ENCODE peak calls at places on chromosomes 16 and 17, in seven cellular contexts. One of them, this sample, is unnamed.

GRCh38 chr17:82559779-82560642 is 40.5 kb downstream of the FOXK2 start:
- DNase-seq in mesendoderm: no peak
- DNase-seq in IMR-90: no peak
- DNase-seq in trophoblast cell: no peak
- DNase-seq in H1: no peak
- DNase-seq in H9: no peak
- DNase-seq in neuronal stem cell: no peak
- DNase-seq in this sample: peak; percentile 19

GRCh38 chr17:76538281-76538931 is 897 bp upstream of the CYGB start:
- DNase-seq in mesendoderm: peak; percentile 40
- DNase-seq in IMR-90: no peak
- DNase-seq in trophoblast cell: no peak
- DNase-seq in H1: no peak
- DNase-seq in H9: peak; percentile 68
- DNase-seq in neuronal stem cell: no peak
- DNase-seq in this sample: peak; percentile 65

GRCh38 chr16:12330977-12331376 is 354.4 kb downstream of the SNX29 start:
- DNase-seq in mesendoderm: no peak
- DNase-seq in IMR-90: no peak
- DNase-seq in trophoblast cell: no peak
- DNase-seq in H1: no peak
- DNase-seq in H9: no peak
- DNase-seq in neuronal stem cell: no peak
- DNase-seq in this sample: no peak

GRCh38 chr17:1591474-1592090 is 29.0 kb upstream of the PITPNA start:
- DNase-seq in mesendoderm: no peak
- DNase-seq in IMR-90: no peak
- DNase-seq in trophoblast cell: no peak
- DNase-seq in H1: no peak
- DNase-seq in H9: no peak
- DNase-seq in neuronal stem cell: no peak
- DNase-seq in this sample: no peak

GRCh38 chr16:58500329-58501241 is 642 bp downstream of the NDRG4 start:
- DNase-seq in mesendoderm: peak; percentile 52
- DNase-seq in IMR-90: no peak
- DNase-seq in trophoblast cell: no peak
- DNase-seq in H1: no peak
- DNase-seq in H9: peak; percentile 56
- DNase-seq in neuronal stem cell: no peak
- DNase-seq in this sample: peak; percentile 39

GRCh38 chr17:65388911-65389310 is 172.5 kb downstream of the AXIN2 start:
- DNase-seq in mesendoderm: no peak
- DNase-seq in IMR-90: no peak
- DNase-seq in trophoblast cell: no peak
- DNase-seq in H1: no peak
- DNase-seq in H9: no peak
- DNase-seq in neuronal stem cell: no peak
- DNase-seq in this sample: no peak

GRCh38 chr17:33725675-33726271 is 432.7 kb upstream of the ASIC2 start:
- DNase-seq in mesendoderm: peak; percentile 69
- DNase-seq in IMR-90: peak; percentile 17
- DNase-seq in trophoblast cell: peak; percentile 9
- DNase-seq in H1: peak; percentile 36
- DNase-seq in H9: peak; percentile 84
- DNase-seq in neuronal stem cell: peak; percentile 57
- DNase-seq in this sample: peak; percentile 12

GRCh38 chr17:4364622-4365041 is 1.8 kb downstream of the UBE2G1 start:
- DNase-seq in mesendoderm: no peak
- DNase-seq in IMR-90: no peak
- DNase-seq in trophoblast cell: no peak
- DNase-seq in H1: no peak
- DNase-seq in H9: no peak
- DNase-seq in neuronal stem cell: no peak
- DNase-seq in this sample: no peak

GRCh38 chr17:64386412-64387144 is 4.1 kb downstream of the PECAM1 start:
- DNase-seq in mesendoderm: no peak
- DNase-seq in IMR-90: no peak
- DNase-seq in trophoblast cell: no peak
- DNase-seq in H1: no peak
- DNase-seq in H9: no peak
- DNase-seq in neuronal stem cell: no peak
- DNase-seq in this sample: no peak

GRCh38 chr17:46984341-46984740 is 5.3 kb upstream of the RPRML start:
- DNase-seq in mesendoderm: no peak
- DNase-seq in IMR-90: no peak
- DNase-seq in trophoblast cell: no peak
- DNase-seq in H1: no peak
- DNase-seq in H9: no peak
- DNase-seq in neuronal stem cell: no peak
- DNase-seq in this sample: no peak
- H2BK5ac ChIP-seq in mesendoderm: no peak overlapping the region
- H2BK5ac ChIP-seq in IMR-90: no peak overlapping the region
- H2BK5ac ChIP-seq in trophoblast cell: no peak overlapping the region
- H2BK5ac ChIP-seq in H1: no peak overlapping the region
- H2BK5ac ChIP-seq in H9: no peak overlapping the region
- H2BK5ac ChIP-seq in neuronal stem cell: no peak overlapping the region
- H2BK5ac ChIP-seq in this sample: no peak overlapping the region

GRCh38 chr16:31092330-31092729 is 2.3 kb downstream of the VKORC1 start:
- DNase-seq in mesendoderm: no peak
- DNase-seq in IMR-90: peak; percentile 55
- DNase-seq in trophoblast cell: no peak
- DNase-seq in H1: no peak
- DNase-seq in H9: no peak
- DNase-seq in neuronal stem cell: no peak
- DNase-seq in this sample: no peak

GRCh38 chr16:31087971-31088370 is 772 bp downstream of the PRSS53 start:
- DNase-seq in mesendoderm: no peak
- DNase-seq in IMR-90: no peak
- DNase-seq in trophoblast cell: no peak
- DNase-seq in H1: no peak
- DNase-seq in H9: no peak
- DNase-seq in neuronal stem cell: no peak
- DNase-seq in this sample: no peak

GRCh38 chr16:31089199-31089598 is 456 bp upstream of the PRSS53 start:
- DNase-seq in mesendoderm: no peak
- DNase-seq in IMR-90: no peak
- DNase-seq in trophoblast cell: no peak
- DNase-seq in H1: no peak
- DNase-seq in H9: no peak
- DNase-seq in neuronal stem cell: no peak
- DNase-seq in this sample: no peak

GRCh38 chr16:31088459-31089183 is at the start of gene PRSS53:
- DNase-seq in mesendoderm: no peak
- DNase-seq in IMR-90: no peak
- DNase-seq in trophoblast cell: no peak
- DNase-seq in H1: no peak
- DNase-seq in H9: no peak
- DNase-seq in neuronal stem cell: no peak
- DNase-seq in this sample: no peak

GRCh38 chr16:31090540-31090939 is 1.8 kb upstream of the PRSS53 start:
- DNase-seq in mesendoderm: no peak
- DNase-seq in IMR-90: peak; percentile 65
- DNase-seq in trophoblast cell: no peak
- DNase-seq in H1: no peak
- DNase-seq in H9: no peak
- DNase-seq in neuronal stem cell: no peak
- DNase-seq in this sample: peak; percentile 30
- H3K9ac ChIP-seq in mesendoderm: no peak overlapping the region
- H3K9ac ChIP-seq in IMR-90: no peak overlapping the region
- H3K9ac ChIP-seq in trophoblast cell: no peak overlapping the region
- H3K9ac ChIP-seq in H1: no peak overlapping the region
- H3K9ac ChIP-seq in H9: no peak overlapping the region
- H3K9ac ChIP-seq in neuronal stem cell: no peak overlapping the region
- H3K9ac ChIP-seq in this sample: peak overlapping the region; percentile 67

GRCh38 chr16:66940236-66940635 is 4.9 kb downstream of the CES2 start:
- DNase-seq in mesendoderm: no peak
- DNase-seq in IMR-90: no peak
- DNase-seq in trophoblast cell: no peak
- DNase-seq in H1: no peak
- DNase-seq in H9: no peak
- DNase-seq in neuronal stem cell: no peak
- DNase-seq in this sample: no peak
- H2BK5ac ChIP-seq in mesendoderm: no peak overlapping the region
- H2BK5ac ChIP-seq in IMR-90: no peak overlapping the region
- H2BK5ac ChIP-seq in trophoblast cell: no peak overlapping the region
- H2BK5ac ChIP-seq in H1: no peak overlapping the region
- H2BK5ac ChIP-seq in H9: no peak overlapping the region
- H2BK5ac ChIP-seq in neuronal stem cell: no peak overlapping the region
- H2BK5ac ChIP-seq in this sample: no peak overlapping the region

DNA sequence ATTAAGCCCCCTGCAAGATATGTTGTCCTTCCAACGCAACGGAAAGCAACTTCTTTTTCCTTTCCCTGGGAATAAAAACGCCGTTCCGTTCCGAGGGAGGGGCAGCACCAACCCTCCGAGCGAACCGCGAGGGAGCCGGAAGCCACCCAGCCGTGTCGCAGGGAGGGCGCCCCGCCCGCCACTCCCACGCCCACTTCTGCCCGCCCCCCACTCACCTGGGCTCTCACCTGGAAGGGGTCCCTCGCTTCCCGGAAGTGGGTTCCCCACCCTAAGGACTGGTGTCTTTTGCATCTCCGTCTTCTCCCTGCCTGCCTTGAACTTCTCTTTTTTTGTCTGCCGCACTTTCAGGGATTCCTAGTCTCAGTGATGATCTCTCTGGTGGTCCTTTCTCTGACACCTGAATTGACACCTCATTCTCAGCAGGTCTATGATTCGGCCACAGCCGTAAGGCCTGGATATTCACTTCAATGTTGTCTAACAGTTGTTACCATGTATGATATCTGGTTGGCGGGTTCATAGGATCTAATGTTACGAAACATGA is 25.3 kb upstream of the SLC47A1 start:
- DNase-seq in mesendoderm: peak; percentile 56
- DNase-seq in IMR-90: no peak
- DNase-seq in trophoblast cell: no peak
- DNase-seq in H1: no peak
- DNase-seq in H9: peak; percentile 69
- DNase-seq in neuronal stem cell: no peak
- DNase-seq in this sample: no peak
- H3K9ac ChIP-seq in mesendoderm: peak overlapping the region; percentile 82
- H3K9ac ChIP-seq in IMR-90: peak overlapping the region; percentile 9
- H3K9ac ChIP-seq in trophoblast cell: no peak overlapping the region
- H3K9ac ChIP-seq in H1: no peak overlapping the region
- H3K9ac ChIP-seq in H9: no peak overlapping the region
- H3K9ac ChIP-seq in neuronal stem cell: peak overlapping the region; percentile 35
- H3K9ac ChIP-seq in this sample: peak overlapping the region; percentile 73

GRCh38 chr16:82231021-82231787 is 61.2 kb upstream of the MPHOSPH6 start:
- DNase-seq in mesendoderm: no peak
- DNase-seq in IMR-90: no peak
- DNase-seq in trophoblast cell: no peak
- DNase-seq in H1: no peak
- DNase-seq in H9: no peak
- DNase-seq in neuronal stem cell: no peak
- DNase-seq in this sample: no peak
- H2BK5ac ChIP-seq in mesendoderm: no peak overlapping the region
- H2BK5ac ChIP-seq in IMR-90: no peak overlapping the region
- H2BK5ac ChIP-seq in trophoblast cell: no peak overlapping the region
- H2BK5ac ChIP-seq in H1: no peak overlapping the region
- H2BK5ac ChIP-seq in H9: no peak overlapping the region
- H2BK5ac ChIP-seq in neuronal stem cell: no peak overlapping the region
- H2BK5ac ChIP-seq in this sample: no peak overlapping the region

GRCh38 chr17:45372325-45372869 is 55.6 kb upstream of the MAP3K14 start:
- DNase-seq in mesendoderm: peak; percentile 34
- DNase-seq in IMR-90: peak; percentile 20
- DNase-seq in trophoblast cell: peak; percentile 49
- DNase-seq in H1: no peak
- DNase-seq in H9: peak; percentile 40
- DNase-seq in neuronal stem cell: no peak
- DNase-seq in this sample: peak; percentile 36
- H3K9ac ChIP-seq in mesendoderm: peak overlapping the region; percentile 10
- H3K9ac ChIP-seq in IMR-90: peak overlapping the region; percentile 85
- H3K9ac ChIP-seq in trophoblast cell: no peak overlapping the region
- H3K9ac ChIP-seq in H1: no peak overlapping the region
- H3K9ac ChIP-seq in H9: no peak overlapping the region
- H3K9ac ChIP-seq in neuronal stem cell: no peak overlapping the region
- H3K9ac ChIP-seq in this sample: peak overlapping the region; percentile 86

GRCh38 chr17:10029129-10029528 is 124.1 kb upstream of the RCVRN start:
- DNase-seq in mesendoderm: no peak
- DNase-seq in IMR-90: no peak
- DNase-seq in trophoblast cell: no peak
- DNase-seq in H1: no peak
- DNase-seq in H9: no peak
- DNase-seq in neuronal stem cell: no peak
- DNase-seq in this sample: no peak

GRCh38 chr17:10032142-10032541 is 127.1 kb upstream of the RCVRN start:
- DNase-seq in mesendoderm: no peak
- DNase-seq in IMR-90: peak; percentile 21
- DNase-seq in trophoblast cell: no peak
- DNase-seq in H1: no peak
- DNase-seq in H9: no peak
- DNase-seq in neuronal stem cell: no peak
- DNase-seq in this sample: no peak

GRCh38 chr17:10033449-10033848 is 128.4 kb upstream of the RCVRN start:
- DNase-seq in mesendoderm: no peak
- DNase-seq in IMR-90: no peak
- DNase-seq in trophoblast cell: no peak
- DNase-seq in H1: no peak
- DNase-seq in H9: no peak
- DNase-seq in neuronal stem cell: no peak
- DNase-seq in this sample: no peak

GRCh38 chr17:10031606-10032005 is 126.5 kb upstream of the RCVRN start:
- DNase-seq in mesendoderm: no peak
- DNase-seq in IMR-90: no peak
- DNase-seq in trophoblast cell: no peak
- DNase-seq in H1: no peak
- DNase-seq in H9: no peak
- DNase-seq in neuronal stem cell: no peak
- DNase-seq in this sample: no peak

GRCh38 chr17:10031102-10031501 is 126.0 kb upstream of the RCVRN start:
- DNase-seq in mesendoderm: no peak
- DNase-seq in IMR-90: no peak
- DNase-seq in trophoblast cell: no peak
- DNase-seq in H1: no peak
- DNase-seq in H9: no peak
- DNase-seq in neuronal stem cell: no peak
- DNase-seq in this sample: no peak
- H2BK5ac ChIP-seq in mesendoderm: no peak overlapping the region
- H2BK5ac ChIP-seq in IMR-90: no peak overlapping the region
- H2BK5ac ChIP-seq in trophoblast cell: no peak overlapping the region
- H2BK5ac ChIP-seq in H1: no peak overlapping the region
- H2BK5ac ChIP-seq in H9: no peak overlapping the region
- H2BK5ac ChIP-seq in neuronal stem cell: no peak overlapping the region
- H2BK5ac ChIP-seq in this sample: no peak overlapping the region

GRCh38 chr17:78884148-78884870 is 18.7 kb downstream of the CEP295NL start:
- DNase-seq in mesendoderm: peak; percentile 45
- DNase-seq in IMR-90: no peak
- DNase-seq in trophoblast cell: no peak
- DNase-seq in H1: no peak
- DNase-seq in H9: no peak
- DNase-seq in neuronal stem cell: no peak
- DNase-seq in this sample: peak; percentile 48
- H3K9ac ChIP-seq in mesendoderm: peak overlapping the region; percentile 35
- H3K9ac ChIP-seq in IMR-90: peak overlapping the region; percentile 79
- H3K9ac ChIP-seq in trophoblast cell: peak overlapping the region; percentile 21
- H3K9ac ChIP-seq in H1: no peak overlapping the region
- H3K9ac ChIP-seq in H9: no peak overlapping the region
- H3K9ac ChIP-seq in neuronal stem cell: peak overlapping the region; percentile 82
- H3K9ac ChIP-seq in this sample: peak overlapping the region; percentile 94

DNA sequence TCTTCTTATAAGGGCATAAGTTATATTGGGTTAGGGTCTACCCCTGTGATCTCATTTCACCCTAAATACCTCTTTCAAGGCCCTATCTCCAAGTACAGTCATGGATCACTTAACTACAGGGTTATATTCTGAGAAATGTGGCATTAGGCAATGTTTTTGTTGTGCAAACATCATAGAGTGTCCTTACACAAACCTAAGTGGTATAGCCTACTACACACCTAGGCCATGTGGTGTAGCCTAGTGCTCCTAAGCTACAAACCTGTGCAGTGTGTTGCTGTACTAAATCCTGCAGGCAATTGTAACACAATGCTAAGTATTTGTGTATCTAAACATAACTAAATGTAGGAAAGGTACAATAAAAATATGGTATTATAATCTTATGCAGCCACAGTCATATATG is 18.0 kb downstream of the CLEC3A start:
- DNase-seq in mesendoderm: no peak
- DNase-seq in IMR-90: no peak
- DNase-seq in trophoblast cell: no peak
- DNase-seq in H1: no peak
- DNase-seq in H9: no peak
- DNase-seq in neuronal stem cell: no peak
- DNase-seq in this sample: no peak
- H2BK5ac ChIP-seq in mesendoderm: no peak overlapping the region
- H2BK5ac ChIP-seq in IMR-90: no peak overlapping the region
- H2BK5ac ChIP-seq in trophoblast cell: no peak overlapping the region
- H2BK5ac ChIP-seq in H1: no peak overlapping the region
- H2BK5ac ChIP-seq in H9: no peak overlapping the region
- H2BK5ac ChIP-seq in neuronal stem cell: no peak overlapping the region
- H2BK5ac ChIP-seq in this sample: no peak overlapping the region

This sample was measured in mesenchymal stem cell.